ENCODE peak calls at places on chromosome 15, in nine cellular contexts. J, R, S, P, B, U, T, F and C are unnamed samples.

GRCh38 chr15:29822100-29822684 is at the start of gene TJP1:
- DNase-seq in B (no peak), J (no peak), T (peak), P (no peak), U (no peak), R (no peak), S (peak), F (peak), C (no peak)

GRCh38 chr15:38254065-38254883 is 1.6 kb downstream of the SPRED1 start:
- DNase-seq in P (no peak), U (peak), B (peak), F (peak), T (peak), S (peak), J (no peak), R (no peak), C (peak)

GRCh38 chr15:33644319-33644718 is 324.0 kb upstream of the CHRM5 start:
- DNase-seq in R (no peak), U (no peak), S (no peak), P (no peak), T (no peak), F (no peak), B (no peak), J (no peak), C (no peak)

GRCh38 chr15:84788500-84788899 is 28.7 kb upstream of the ALPK3 start:
- DNase-seq in P (no peak), R (no peak), B (no peak), T (no peak), J (no peak), F (no peak), U (no peak), S (peak), C (no peak)

GRCh38 chr15:41695750-41696436 is 35.7 kb downstream of the MGA start:
- DNase-seq in S (peak), J (peak), R (peak), F (no peak), T (peak), P (no peak), U (peak), B (no peak), C (peak)

GRCh38 chr15:74785716-74786032 is 3.8 kb downstream of the CSK start:
- DNase-seq in T (no peak), P (no peak), J (no peak), B (peak), S (no peak), F (peak), U (no peak), R (no peak), C (no peak)

GRCh38 chr15:66848666-66849392 is 146.8 kb downstream of the SMAD6 start:
- DNase-seq in F (no peak), T (no peak), J (no peak), R (no peak), P (no peak), U (no peak), S (no peak), B (no peak), C (no peak)

GRCh38 chr15:100338971-100339444 is 2.8 kb downstream of the ADAMTS17 start:
- DNase-seq in J (no peak), S (peak), B (peak), U (peak), R (peak), T (peak), P (no peak), F (peak), C (no peak)

GRCh38 chr15:63135804-63136203 is 14.1 kb downstream of the LACTB start:
- DNase-seq in P (no peak), J (no peak), S (peak), T (no peak), U (no peak), F (no peak), B (no peak), R (no peak), C (no peak)

GRCh38 chr15:59644757-59645156 is 12.6 kb downstream of the GTF2A2 start:
- DNase-seq in U (no peak), P (no peak), F (no peak), T (no peak), J (no peak), B (no peak), R (no peak), S (peak), C (no peak)

GRCh38 chr15:78402056-78402610 is 35.9 kb upstream of the IREB2 start:
- DNase-seq in J (no peak), S (no peak), B (no peak), T (no peak), U (no peak), R (no peak), P (no peak), F (no peak), C (no peak)

GRCh38 chr15:77834276-77834990 is 201.7 kb upstream of the LINGO1 start:
- DNase-seq in R (no peak), U (no peak), T (no peak), S (no peak), F (no peak), P (no peak), B (no peak), J (no peak), C (no peak)

GRCh38 chr15:68817304-68818087 is 3.2 kb downstream of the ANP32A start:
- DNase-seq in T (peak), J (peak), R (peak), U (peak), F (peak), S (peak), P (peak), B (peak), C (peak)

GRCh38 chr15:77909131-77909940 is 168.2 kb downstream of the TBC1D2B start:
- DNase-seq in U (no peak), R (no peak), S (no peak), P (no peak), B (no peak), T (no peak), F (no peak), J (no peak), C (no peak)

GRCh38 chr15:62899090-62899493 is 143.5 kb upstream of the TPM1 start:
- DNase-seq in S (no peak), R (no peak), F (no peak), U (no peak), P (no peak), B (no peak), T (no peak), J (no peak), C (no peak)

GRCh38 chr15:70246623-70247200 is 149.0 kb upstream of the TLE3 start:
- DNase-seq in B (no peak), P (no peak), R (no peak), J (no peak), U (no peak), T (no peak), F (no peak), S (no peak), C (no peak)

GRCh38 chr15:23387791-23388190 is 33.2 kb downstream of the GOLGA8S start:
- DNase-seq in R (no peak), B (no peak), P (no peak), T (no peak), F (no peak), U (no peak), S (no peak), J (no peak), C (no peak)

GRCh38 chr15:70415330-70415884 is 317.7 kb upstream of the TLE3 start:
- DNase-seq in U (no peak), P (no peak), S (no peak), R (no peak), B (no peak), J (no peak), F (no peak), T (no peak), C (no peak)

GRCh38 chr15:29139540-29140459 is 129.8 kb downstream of the NSMCE3 start:
- DNase-seq in P (no peak), T (peak), F (peak), B (peak), J (peak), S (peak), R (peak), U (peak), C (peak)